ENCODE peak calls at places on chromosomes 1 and 21, in eight cellular contexts. E, U, X, R, S, Y, D and C are unnamed samples.
A peak's percentile ranks its signal among the peaks of the same experiment; 100 is the strongest.

GRCh38 chr1:159821171-159821867 is 5.4 kb upstream of the SLAMF8 start:
- DNase-seq in E (no peak), U (no peak), X (no peak), R (no peak), S (peak; percentile 67), Y (no peak), D (no peak), C (no peak)

GRCh38 chr1:16019580-16020277 is 1.9 kb upstream of the HSPB7 start:
- DNase-seq in E (peak; percentile 75), U (no peak), X (no peak), R (no peak), S (no peak), Y (peak; percentile 67), D (no peak), C (no peak)

GRCh38 chr1:84944767-84945486 is 51.9 kb upstream of the LPAR3 start:
- DNase-seq in E (peak; percentile 25), U (peak; percentile 57), X (peak; percentile 61), R (peak; percentile 41), S (peak; percentile 97), Y (peak; percentile 70), D (peak; percentile 83), C (peak; percentile 51)

GRCh38 chr1:201554789-201555592 is 16.1 kb downstream of the NAV1 start:
- DNase-seq in E (no peak), U (no peak), X (no peak), R (no peak), S (no peak), Y (no peak), D (no peak), C (no peak)

GRCh38 chr1:92909321-92909720 is 51.9 kb downstream of the DIPK1A start:
- DNase-seq in E (no peak), U (no peak), X (no peak), R (no peak), S (peak; percentile 58), Y (peak; percentile 22), D (no peak), C (no peak)

GRCh38 chr1:196078691-196079090 is 529.5 kb downstream of the KCNT2 start:
- DNase-seq in E (no peak), U (no peak), X (no peak), R (no peak), S (peak; percentile 61), Y (no peak), D (no peak), C (no peak)

GRCh38 chr1:103309761-103310160 is 201.4 kb upstream of the COL11A1 start:
- DNase-seq in E (no peak), U (no peak), X (no peak), R (no peak), S (no peak), Y (no peak), D (no peak), C (no peak)

GRCh38 chr1:1300352-1300739 is 7.4 kb downstream of the ACAP3 start:
- DNase-seq in E (no peak), U (no peak), X (no peak), R (no peak), S (no peak), Y (no peak), D (no peak), C (no peak)

GRCh38 chr1:65772607-65773006 is 20.1 kb upstream of the PDE4B start:
- DNase-seq in E (no peak), U (no peak), X (no peak), R (no peak), S (no peak), Y (no peak), D (no peak), C (no peak)

GRCh38 chr1:178282949-178283367 is 189.1 kb downstream of the RASAL2 start:
- DNase-seq in E (no peak), U (no peak), X (no peak), R (no peak), S (peak; percentile 92), Y (no peak), D (no peak), C (no peak)

GRCh38 chr21:40173833-40174232 is 306.6 kb downstream of the PCP4 start:
- DNase-seq in E (no peak), U (no peak), X (no peak), R (no peak), S (no peak), Y (no peak), D (no peak), C (no peak)

GRCh38 chr1:54287176-54287650 is 87.2 kb downstream of the MRPL37 start:
- DNase-seq in E (peak; percentile 72), U (peak; percentile 83), X (no peak), R (peak; percentile 32), S (peak; percentile 95), Y (peak; percentile 88), D (peak; percentile 61), C (peak; percentile 59)

GRCh38 chr1:53850082-53850673 is 12.1 kb upstream of the NDC1 start:
- DNase-seq in E (no peak), U (no peak), X (no peak), R (no peak), S (no peak), Y (no peak), D (no peak), C (no peak)

GRCh38 chr1:235011599-235012435 is 116.8 kb downstream of the TOMM20 start:
- DNase-seq in E (peak; percentile 45), U (peak; percentile 64), X (peak; percentile 98), R (peak; percentile 81), S (peak; percentile 97), Y (peak; percentile 80), D (no peak), C (peak; percentile 96)